ENCODE peak calls at places on chromosomes 16 and 17, in six cellular contexts. One of them, this sample, is unnamed.

GRCh38 chr17:44916781-44917241 is 1.5 kb upstream of the GFAP start:
- DNase-seq in heart left ventricle: peak
- DNase-seq in neural progenitor cell: no peak
- DNase-seq in endothelial cell of umbilical vein: peak
- DNase-seq in uterus: peak
- DNase-seq in fibroblast of lung: peak
- DNase-seq in this sample: no peak

GRCh38 chr17:7405413-7405881 is 1.6 kb upstream of the TMEM256 start:
- DNase-seq in heart left ventricle: no peak
- DNase-seq in fibroblast of lung: no peak
- DNase-seq in endothelial cell of umbilical vein: no peak
- DNase-seq in uterus: peak
- DNase-seq in neural progenitor cell: peak
- DNase-seq in this sample: no peak

GRCh38 chr17:80192268-80192667 is 22.4 kb downstream of the CARD14 start:
- DNase-seq in uterus: no peak
- DNase-seq in endothelial cell of umbilical vein: peak
- DNase-seq in neural progenitor cell: no peak
- DNase-seq in heart left ventricle: no peak
- DNase-seq in fibroblast of lung: no peak
- DNase-seq in this sample: no peak

GRCh38 chr16:89300311-89300975 is 82.9 kb downstream of the ZNF778 start:
- DNase-seq in endothelial cell of umbilical vein: no peak
- DNase-seq in neural progenitor cell: no peak
- DNase-seq in fibroblast of lung: no peak
- DNase-seq in uterus: no peak
- DNase-seq in heart left ventricle: peak
- DNase-seq in this sample: peak

GRCh38 chr17:46044286-46044928 is 45.4 kb downstream of the STH start:
- DNase-seq in uterus: peak
- DNase-seq in neural progenitor cell: peak
- DNase-seq in fibroblast of lung: peak
- DNase-seq in endothelial cell of umbilical vein: peak
- DNase-seq in heart left ventricle: peak
- DNase-seq in this sample: peak

GRCh38 chr17:62995377-62995885 is 29.4 kb downstream of the TANC2 start:
- DNase-seq in endothelial cell of umbilical vein: peak
- DNase-seq in heart left ventricle: no peak
- DNase-seq in neural progenitor cell: peak
- DNase-seq in uterus: no peak
- DNase-seq in fibroblast of lung: peak
- DNase-seq in this sample: no peak

GRCh38 chr16:2874584-2875362 is 8.2 kb upstream of the FLYWCH2 start:
- DNase-seq in uterus: peak
- DNase-seq in heart left ventricle: peak
- DNase-seq in endothelial cell of umbilical vein: peak
- DNase-seq in fibroblast of lung: peak
- DNase-seq in neural progenitor cell: peak
- DNase-seq in this sample: no peak

GRCh38 chr17:48310748-48311213 is 119.2 kb downstream of the SKAP1 start:
- DNase-seq in heart left ventricle: no peak
- DNase-seq in endothelial cell of umbilical vein: no peak
- DNase-seq in uterus: no peak
- DNase-seq in fibroblast of lung: no peak
- DNase-seq in neural progenitor cell: peak
- DNase-seq in this sample: no peak

GRCh38 chr16:87369117-87369775 is 14.3 kb downstream of the FBXO31 start:
- DNase-seq in neural progenitor cell: peak
- DNase-seq in uterus: no peak
- DNase-seq in heart left ventricle: peak
- DNase-seq in endothelial cell of umbilical vein: no peak
- DNase-seq in fibroblast of lung: no peak
- DNase-seq in this sample: no peak

GRCh38 chr16:23905027-23905426 is 69.2 kb downstream of the PRKCB start:
- DNase-seq in uterus: peak
- DNase-seq in heart left ventricle: no peak
- DNase-seq in fibroblast of lung: peak
- DNase-seq in neural progenitor cell: peak
- DNase-seq in endothelial cell of umbilical vein: peak
- DNase-seq in this sample: peak

GRCh38 chr16:69848635-69849545 is 86.8 kb downstream of the WWP2 start:
- DNase-seq in neural progenitor cell: no peak
- DNase-seq in uterus: peak
- DNase-seq in heart left ventricle: peak
- DNase-seq in fibroblast of lung: peak
- DNase-seq in endothelial cell of umbilical vein: peak
- DNase-seq in this sample: peak

GRCh38 chr17:81419333-81419885 is 24.2 kb downstream of the BAHCC1 start:
- DNase-seq in fibroblast of lung: peak
- DNase-seq in endothelial cell of umbilical vein: peak
- DNase-seq in uterus: peak
- DNase-seq in heart left ventricle: peak
- DNase-seq in neural progenitor cell: peak
- DNase-seq in this sample: peak

GRCh38 chr17:66711936-66712335 is 123.0 kb upstream of the CACNG5 start:
- DNase-seq in endothelial cell of umbilical vein: no peak
- DNase-seq in neural progenitor cell: no peak
- DNase-seq in fibroblast of lung: no peak
- DNase-seq in heart left ventricle: no peak
- DNase-seq in uterus: no peak
- DNase-seq in this sample: no peak

GRCh38 chr17:17551361-17551760 is 40.1 kb downstream of the PEMT start:
- DNase-seq in neural progenitor cell: peak
- DNase-seq in fibroblast of lung: no peak
- DNase-seq in uterus: peak
- DNase-seq in endothelial cell of umbilical vein: no peak
- DNase-seq in heart left ventricle: peak
- DNase-seq in this sample: no peak

GRCh38 chr17:72122668-72123495 is 2.1 kb downstream of the SOX9 start:
- DNase-seq in neural progenitor cell: peak
- DNase-seq in fibroblast of lung: peak
- DNase-seq in endothelial cell of umbilical vein: no peak
- DNase-seq in heart left ventricle: no peak
- DNase-seq in uterus: no peak
- DNase-seq in this sample: no peak

GRCh38 chr17:1639549-1639948 is 6.0 kb downstream of the SCARF1 start:
- DNase-seq in fibroblast of lung: no peak
- DNase-seq in endothelial cell of umbilical vein: no peak
- DNase-seq in neural progenitor cell: peak
- DNase-seq in uterus: no peak
- DNase-seq in heart left ventricle: no peak
- DNase-seq in this sample: no peak

GRCh38 chr17:19260958-19261357 is 23.8 kb downstream of the EPN2 start:
- DNase-seq in fibroblast of lung: no peak
- DNase-seq in endothelial cell of umbilical vein: peak
- DNase-seq in neural progenitor cell: peak
- DNase-seq in uterus: peak
- DNase-seq in heart left ventricle: peak
- DNase-seq in this sample: no peak

GRCh38 chr16:694187-694862 is 4.1 kb upstream of the WDR24 start:
- DNase-seq in fibroblast of lung: no peak
- DNase-seq in endothelial cell of umbilical vein: no peak
- DNase-seq in heart left ventricle: no peak
- DNase-seq in neural progenitor cell: peak
- DNase-seq in uterus: no peak
- DNase-seq in this sample: no peak

GRCh38 chr16:87235810-87236515 is 81.2 kb downstream of the C16orf95 start:
- DNase-seq in neural progenitor cell: peak
- DNase-seq in heart left ventricle: no peak
- DNase-seq in uterus: no peak
- DNase-seq in fibroblast of lung: no peak
- DNase-seq in endothelial cell of umbilical vein: no peak
- DNase-seq in this sample: no peak

GRCh38 chr17:75557852-75558665 is 29.5 kb upstream of the MYO15B start:
- DNase-seq in fibroblast of lung: no peak
- DNase-seq in neural progenitor cell: no peak
- DNase-seq in endothelial cell of umbilical vein: no peak
- DNase-seq in heart left ventricle: no peak
- DNase-seq in uterus: no peak
- DNase-seq in this sample: no peak

GRCh38 chr17:71842991-71843390 is 277.8 kb upstream of the SOX9 start:
- DNase-seq in heart left ventricle: no peak
- DNase-seq in uterus: no peak
- DNase-seq in fibroblast of lung: no peak
- DNase-seq in neural progenitor cell: no peak
- DNase-seq in endothelial cell of umbilical vein: no peak
- DNase-seq in this sample: no peak

GRCh38 chr17:68539536-68540469 is 27.6 kb downstream of the PRKAR1A start:
- DNase-seq in uterus: peak
- DNase-seq in neural progenitor cell: peak
- DNase-seq in heart left ventricle: no peak
- DNase-seq in fibroblast of lung: no peak
- DNase-seq in endothelial cell of umbilical vein: no peak
- DNase-seq in this sample: no peak

GRCh38 chr17:42276359-42276608 is at the start of gene STAT5B:
- DNase-seq in endothelial cell of umbilical vein: peak
- DNase-seq in heart left ventricle: peak
- DNase-seq in uterus: peak
- DNase-seq in fibroblast of lung: peak
- DNase-seq in neural progenitor cell: peak
- DNase-seq in this sample: no peak

GRCh38 chr17:16435951-16436886 is 20.8 kb downstream of the TRPV2 start:
- DNase-seq in endothelial cell of umbilical vein: no peak
- DNase-seq in neural progenitor cell: no peak
- DNase-seq in heart left ventricle: no peak
- DNase-seq in uterus: no peak
- DNase-seq in fibroblast of lung: no peak
- DNase-seq in this sample: no peak

GRCh38 chr17:63140255-63140654 is 174.2 kb downstream of the TANC2 start:
- DNase-seq in neural progenitor cell: no peak
- DNase-seq in fibroblast of lung: no peak
- DNase-seq in uterus: no peak
- DNase-seq in endothelial cell of umbilical vein: peak
- DNase-seq in heart left ventricle: no peak
- DNase-seq in this sample: no peak

GRCh38 chr17:41690497-41690896 is 1.8 kb downstream of the EIF1 start:
- DNase-seq in uterus: no peak
- DNase-seq in neural progenitor cell: no peak
- DNase-seq in fibroblast of lung: no peak
- DNase-seq in heart left ventricle: no peak
- DNase-seq in endothelial cell of umbilical vein: no peak
- DNase-seq in this sample: no peak

GRCh38 chr16:325375-326155 is 27.0 kb downstream of the AXIN1 start:
- DNase-seq in uterus: no peak
- DNase-seq in fibroblast of lung: no peak
- DNase-seq in heart left ventricle: no peak
- DNase-seq in endothelial cell of umbilical vein: no peak
- DNase-seq in neural progenitor cell: no peak
- DNase-seq in this sample: no peak

DNA sequence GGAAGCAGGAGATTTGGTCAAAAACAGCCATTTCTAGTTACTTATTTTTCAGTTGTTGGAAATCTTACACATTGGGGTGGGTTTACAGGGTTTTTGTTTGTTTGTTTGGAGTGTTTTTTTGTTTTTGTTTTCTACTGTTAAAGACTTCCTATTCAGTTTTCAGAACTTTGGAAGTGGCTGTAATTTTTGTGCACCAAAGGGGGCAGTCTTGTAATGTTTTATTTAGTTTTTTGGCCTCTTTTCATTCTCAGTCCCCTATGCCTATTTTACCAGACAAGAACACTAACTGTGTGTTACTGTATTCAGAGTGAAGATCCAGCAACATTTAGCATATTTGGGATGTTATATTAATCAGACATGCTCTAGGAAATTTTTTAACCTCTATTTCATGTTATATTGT is 20.6 kb downstream of the TPPP3 start:
- DNase-seq in endothelial cell of umbilical vein: peak
- DNase-seq in fibroblast of lung: peak
- DNase-seq in heart left ventricle: no peak
- DNase-seq in uterus: no peak
- DNase-seq in neural progenitor cell: no peak
- DNase-seq in this sample: no peak
- TF ChIP-seq CTCF in endothelial cell of umbilical vein: no peak
- TF ChIP-seq CTCF in fibroblast of lung: peak
- TF ChIP-seq CTCF in heart left ventricle: peak
- TF ChIP-seq CTCF in uterus: peak
- TF ChIP-seq CTCF in neural progenitor cell: peak
- TF ChIP-seq CTCF in this sample: peak

GRCh38 chr17:54971147-54971546 is 2.6 kb downstream of the STXBP4 start:
- DNase-seq in endothelial cell of umbilical vein: no peak
- DNase-seq in neural progenitor cell: no peak
- DNase-seq in heart left ventricle: no peak
- DNase-seq in fibroblast of lung: no peak
- DNase-seq in uterus: no peak
- DNase-seq in this sample: no peak

GRCh38 chr17:54967621-54968258 is 714 bp downstream of the COX11 start:
- DNase-seq in fibroblast of lung: peak
- DNase-seq in neural progenitor cell: peak
- DNase-seq in heart left ventricle: no peak
- DNase-seq in endothelial cell of umbilical vein: no peak
- DNase-seq in uterus: no peak
- DNase-seq in this sample: no peak

GRCh38 chr17:54968954-54969400 is 412 bp downstream of the STXBP4 start:
- DNase-seq in fibroblast of lung: peak
- DNase-seq in heart left ventricle: no peak
- DNase-seq in uterus: no peak
- DNase-seq in endothelial cell of umbilical vein: no peak
- DNase-seq in neural progenitor cell: no peak
- DNase-seq in this sample: no peak

GRCh38 chr17:54969658-54970572 is 1.4 kb downstream of the STXBP4 start:
- DNase-seq in fibroblast of lung: no peak
- DNase-seq in neural progenitor cell: no peak
- DNase-seq in endothelial cell of umbilical vein: peak
- DNase-seq in heart left ventricle: no peak
- DNase-seq in uterus: no peak
- DNase-seq in this sample: no peak

GRCh38 chr17:54968259-54968953 is at the start of the genes COX11 and STXBP4:
- DNase-seq in heart left ventricle: peak
- DNase-seq in neural progenitor cell: peak
- DNase-seq in fibroblast of lung: peak
- DNase-seq in uterus: peak
- DNase-seq in endothelial cell of umbilical vein: peak
- DNase-seq in this sample: peak
- H3K4me3 ChIP-seq in heart left ventricle: peak
- H3K4me3 ChIP-seq in neural progenitor cell: peak
- H3K4me3 ChIP-seq in fibroblast of lung: peak
- H3K4me3 ChIP-seq in uterus: peak
- H3K4me3 ChIP-seq in endothelial cell of umbilical vein: peak
- H3K4me3 ChIP-seq in this sample: peak

GRCh38 chr16:57741660-57742191 is 6.2 kb downstream of the KATNB1 start:
- DNase-seq in fibroblast of lung: no peak
- DNase-seq in neural progenitor cell: no peak
- DNase-seq in endothelial cell of umbilical vein: no peak
- DNase-seq in heart left ventricle: no peak
- DNase-seq in uterus: no peak
- DNase-seq in this sample: no peak
- H3K27ac ChIP-seq in fibroblast of lung: no peak
- H3K27ac ChIP-seq in neural progenitor cell: no peak
- H3K27ac ChIP-seq in endothelial cell of umbilical vein: no peak
- H3K27ac ChIP-seq in heart left ventricle: no peak
- H3K27ac ChIP-seq in uterus: no peak
- H3K27ac ChIP-seq in this sample: no peak

GRCh38 chr17:31015639-31016038 is 44.8 kb downstream of the RNF135 start:
- DNase-seq in endothelial cell of umbilical vein: no peak
- DNase-seq in fibroblast of lung: no peak
- DNase-seq in heart left ventricle: no peak
- DNase-seq in neural progenitor cell: no peak
- DNase-seq in uterus: no peak
- DNase-seq in this sample: no peak
- TF ChIP-seq CTCF in endothelial cell of umbilical vein: no peak
- TF ChIP-seq CTCF in fibroblast of lung: no peak
- TF ChIP-seq CTCF in heart left ventricle: no peak
- TF ChIP-seq CTCF in neural progenitor cell: no peak
- TF ChIP-seq CTCF in uterus: no peak
- TF ChIP-seq CTCF in this sample: no peak